ENCODE peak calls at places on chromosomes 13 and 19, in four cellular contexts. K, R, D and S are unnamed samples.

GRCh38 chr13:46490129-46490528 is 62.8 kb upstream of the LRCH1 start:
- DNase-seq in K (no peak), R (peak), D (no peak), S (no peak)

GRCh38 chr13:45775401-45775963 is 73.4 kb downstream of the CBY2 start:
- DNase-seq in K (no peak), R (no peak), D (no peak), S (no peak)

GRCh38 chr19:4523306-4524110 is 5.2 kb upstream of the PLIN4 start:
- DNase-seq in R (peak), D (peak), K (peak), S (peak)

GRCh38 chr19:50381881-50382729 is 2.0 kb upstream of the POLD1 start:
- DNase-seq in R (no peak), K (no peak), D (no peak), S (no peak)

GRCh38 chr13:88196106-88196505 is 524.9 kb downstream of the SLITRK5 start:
- DNase-seq in K (no peak), R (no peak), D (no peak), S (no peak)

GRCh38 chr13:47250141-47250540 is 353.3 kb upstream of the HTR2A start:
- DNase-seq in D (no peak), R (no peak), K (no peak), S (no peak)

GRCh38 chr13:64529874-64530485 is 2700.2 kb downstream of the PCDH9 start:
- DNase-seq in D (peak), K (peak), R (peak), S (peak)

GRCh38 chr13:113533441-113533840 is 42.9 kb upstream of the DCUN1D2 start:
- DNase-seq in D (no peak), R (no peak), K (no peak), S (no peak)

GRCh38 chr13:49256841-49257240 is 9.1 kb downstream of the CDADC1 start:
- DNase-seq in R (no peak), K (no peak), D (no peak), S (no peak)

GRCh38 chr13:49527123-49527522 is 31.4 kb downstream of the PHF11 start:
- DNase-seq in K (no peak), R (no peak), D (no peak), S (no peak)

GRCh38 chr19:35355851-35356460 is 2.3 kb upstream of the FFAR3 start:
- DNase-seq in R (no peak), K (peak), D (no peak), S (no peak)

DNA sequence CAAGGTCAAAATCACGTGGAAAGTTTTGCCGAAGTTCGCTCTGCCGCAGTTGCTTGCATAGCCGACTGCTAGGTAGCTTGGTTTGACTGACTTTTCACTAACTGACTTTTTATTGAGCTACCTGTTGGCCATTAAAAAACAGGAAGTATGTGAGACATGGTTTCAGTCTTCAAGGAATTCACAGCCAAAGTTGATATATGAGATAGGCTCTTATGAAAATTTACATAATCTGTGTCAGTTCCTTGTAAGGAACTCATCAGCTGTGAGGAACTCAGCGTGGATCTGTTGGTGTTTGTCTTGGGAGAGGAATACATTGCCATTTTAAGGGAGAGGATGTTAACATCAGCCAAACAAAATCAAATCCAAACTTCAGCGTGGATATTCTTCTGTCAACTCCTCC is 2.1 kb downstream of the RNF113B start:
- DNase-seq in R (no peak), K (no peak), D (no peak), S (no peak)
- TF ChIP-seq JUND in R (no peak), K (no peak), D (no peak), S (no peak)

GRCh38 chr19:1449467-1450442 is at the start of gene APC2:
- DNase-seq in K (peak), D (no peak), R (peak), S (peak)
- TF ChIP-seq JUND in K (no peak), D (no peak), R (no peak), S (no peak)

GRCh38 chr13:24511019-24511823 is 1.4 kb downstream of the PARP4 start:
- DNase-seq in K (peak), R (peak), D (peak), S (peak)

GRCh38 chr13:24516919-24517318 is 4.3 kb upstream of the PARP4 start:
- DNase-seq in D (no peak), K (no peak), R (no peak), S (no peak)

GRCh38 chr13:24506698-24507335 is 5.8 kb downstream of the PARP4 start:
- DNase-seq in D (no peak), K (no peak), R (no peak), S (no peak)

GRCh38 chr13:24512208-24513068 is at the start of gene PARP4:
- DNase-seq in D (peak), K (peak), R (peak), S (peak)

GRCh38 chr13:24511824-24512207 is 762 bp downstream of the PARP4 start:
- DNase-seq in K (no peak), D (no peak), R (peak), S (peak)
- TF ChIP-seq JUND in K (no peak), D (no peak), R (no peak), S (no peak)

GRCh38 chr19:52541608-52542007 is 14.1 kb downstream of the ZNF808 start:
- DNase-seq in K (no peak), D (no peak), R (no peak), S (no peak)
- TF ChIP-seq JUND in K (no peak), D (no peak), R (no peak), S (no peak)

GRCh38 chr19:37931941-37932655 is 25.1 kb downstream of the SIPA1L3 start:
- DNase-seq in K (no peak), D (peak), R (no peak), S (peak)
- TF ChIP-seq JUND in K (no peak), D (peak), R (no peak), S (peak)